ENCODE peak calls at places on chromosome 19, in four cellular contexts. One of them, this sample, is unnamed.

GRCh38 chr19:32471811-32472210 is 66.2 kb downstream of the DPY19L3 start:
- DNase-seq in CD8-positive, alpha-beta memory T cell: no peak
- DNase-seq in stimulated activated CD4-positive, alpha-beta T cell treated with anti-CD3 and anti-CD28 coated beads, TNF-alpha, amount 100 ng/mL, for 48 hours: no peak
- DNase-seq in posterior cingulate gyrus: no peak
- DNase-seq in this sample: no peak

GRCh38 chr19:8306235-8307054 is 1.7 kb downstream of the CD320 start:
- DNase-seq in stimulated activated CD4-positive, alpha-beta T cell treated with anti-CD3 and anti-CD28 coated beads, TNF-alpha, amount 100 ng/mL, for 48 hours: no peak
- DNase-seq in posterior cingulate gyrus: no peak
- DNase-seq in CD8-positive, alpha-beta memory T cell: no peak
- DNase-seq in this sample: no peak

GRCh38 chr19:2578911-2579677 is 103.2 kb downstream of the GADD45B start:
- DNase-seq in stimulated activated CD4-positive, alpha-beta T cell treated with anti-CD3 and anti-CD28 coated beads, TNF-alpha, amount 100 ng/mL, for 48 hours: peak
- DNase-seq in CD8-positive, alpha-beta memory T cell: peak
- DNase-seq in posterior cingulate gyrus: peak
- DNase-seq in this sample: no peak

GRCh38 chr19:48271531-48272151 is 1.8 kb downstream of the ZNF114 start:
- DNase-seq in posterior cingulate gyrus: peak
- DNase-seq in stimulated activated CD4-positive, alpha-beta T cell treated with anti-CD3 and anti-CD28 coated beads, TNF-alpha, amount 100 ng/mL, for 48 hours: no peak
- DNase-seq in CD8-positive, alpha-beta memory T cell: no peak
- DNase-seq in this sample: no peak

GRCh38 chr19:56321254-56321980 is 6.8 kb upstream of the ZSCAN5A start:
- DNase-seq in stimulated activated CD4-positive, alpha-beta T cell treated with anti-CD3 and anti-CD28 coated beads, TNF-alpha, amount 100 ng/mL, for 48 hours: no peak
- DNase-seq in CD8-positive, alpha-beta memory T cell: no peak
- DNase-seq in posterior cingulate gyrus: no peak
- DNase-seq in this sample: no peak

GRCh38 chr19:13428352-13428751 is 77.9 kb downstream of the CACNA1A start:
- DNase-seq in stimulated activated CD4-positive, alpha-beta T cell treated with anti-CD3 and anti-CD28 coated beads, TNF-alpha, amount 100 ng/mL, for 48 hours: no peak
- DNase-seq in posterior cingulate gyrus: no peak
- DNase-seq in CD8-positive, alpha-beta memory T cell: no peak
- DNase-seq in this sample: no peak

GRCh38 chr19:50721441-50722137 is 1.6 kb upstream of the CLEC11A start:
- DNase-seq in CD8-positive, alpha-beta memory T cell: no peak
- DNase-seq in stimulated activated CD4-positive, alpha-beta T cell treated with anti-CD3 and anti-CD28 coated beads, TNF-alpha, amount 100 ng/mL, for 48 hours: no peak
- DNase-seq in posterior cingulate gyrus: no peak
- DNase-seq in this sample: no peak

GRCh38 chr19:5642204-5642603 is 19.3 kb downstream of the SAFB start:
- DNase-seq in posterior cingulate gyrus: no peak
- DNase-seq in stimulated activated CD4-positive, alpha-beta T cell treated with anti-CD3 and anti-CD28 coated beads, TNF-alpha, amount 100 ng/mL, for 48 hours: no peak
- DNase-seq in CD8-positive, alpha-beta memory T cell: no peak
- DNase-seq in this sample: no peak

GRCh38 chr19:18311495-18311894 is 11.4 kb downstream of the LSM4 start:
- DNase-seq in stimulated activated CD4-positive, alpha-beta T cell treated with anti-CD3 and anti-CD28 coated beads, TNF-alpha, amount 100 ng/mL, for 48 hours: no peak
- DNase-seq in CD8-positive, alpha-beta memory T cell: no peak
- DNase-seq in posterior cingulate gyrus: no peak
- DNase-seq in this sample: no peak

GRCh38 chr19:49820125-49820524 is 2.0 kb downstream of the MED25 start:
- DNase-seq in stimulated activated CD4-positive, alpha-beta T cell treated with anti-CD3 and anti-CD28 coated beads, TNF-alpha, amount 100 ng/mL, for 48 hours: no peak
- DNase-seq in CD8-positive, alpha-beta memory T cell: no peak
- DNase-seq in posterior cingulate gyrus: no peak
- DNase-seq in this sample: no peak

GRCh38 chr19:16203256-16204004 is 5.7 kb downstream of the AP1M1 start:
- DNase-seq in CD8-positive, alpha-beta memory T cell: no peak
- DNase-seq in stimulated activated CD4-positive, alpha-beta T cell treated with anti-CD3 and anti-CD28 coated beads, TNF-alpha, amount 100 ng/mL, for 48 hours: no peak
- DNase-seq in posterior cingulate gyrus: no peak
- DNase-seq in this sample: no peak

GRCh38 chr19:45973564-45974338 is at the start of gene NOVA2:
- DNase-seq in posterior cingulate gyrus: peak
- DNase-seq in stimulated activated CD4-positive, alpha-beta T cell treated with anti-CD3 and anti-CD28 coated beads, TNF-alpha, amount 100 ng/mL, for 48 hours: peak
- DNase-seq in CD8-positive, alpha-beta memory T cell: no peak
- DNase-seq in this sample: no peak

This sample was measured in GM12864.